ENCODE peak calls at places on chromosomes 1 and 21, in nine cellular contexts. S is GM12878, Z is Panc1, B is transverse colon, L is stomach, Y is suprapubic skin, Q is vagina, G is GM12891, N is sigmoid colon. A is an unnamed sample.

GRCh38 chr1:42891471-42891870 is 45.1 kb downstream of the ZNF691 start:
- DNase-seq in S (no peak), Z (no peak), B (no peak), L (no peak), Y (no peak), Q (no peak), G (no peak), N (no peak), A (no peak)

GRCh38 chr1:18640228-18641004 is 9.8 kb downstream of the PAX7 start:
- DNase-seq in S (no peak), Z (no peak), B (no peak), L (no peak), Y (no peak), Q (no peak), G (no peak), N (no peak), A (no peak)

GRCh38 chr21:44439211-44439600 is 16.1 kb upstream of the LRRC3 start:
- DNase-seq in S (no peak), Z (no peak), B (no peak), L (no peak), Y (no peak), Q (no peak), G (no peak), N (no peak), A (no peak)

GRCh38 chr1:84165566-84165965 is 21.5 kb downstream of the PRKACB start:
- DNase-seq in S (no peak), Z (no peak), B (no peak), L (no peak), Y (no peak), Q (no peak), G (no peak), N (no peak), A (no peak)

GRCh38 chr1:47996406-47997226 is 569 bp downstream of the TRABD2B start:
- DNase-seq in S (no peak), Z (no peak), B (no peak), L (no peak), Y (peak), Q (peak), G (no peak), N (no peak), A (no peak)

GRCh38 chr1:154557939-154558609 is 388 bp downstream of the UBE2Q1 start:
- DNase-seq in S (no peak), Z (no peak), B (peak), L (peak), Y (peak), Q (no peak), G (no peak), N (peak), A (peak)

GRCh38 chr1:27522860-27523665 is 33.1 kb upstream of the WASF2 start:
- DNase-seq in S (no peak), Z (no peak), B (no peak), L (no peak), Y (no peak), Q (no peak), G (no peak), N (no peak), A (peak)

GRCh38 chr1:184947497-184948256 is 26.6 kb downstream of the NIBAN1 start:
- DNase-seq in S (no peak), Z (no peak), B (no peak), L (no peak), Y (no peak), Q (no peak), G (no peak), N (no peak), A (no peak)

GRCh38 chr1:194331758-194332157 is 1145.3 kb upstream of the B3GALT2 start:
- DNase-seq in S (no peak), Z (no peak), B (no peak), L (no peak), Y (no peak), Q (no peak), G (no peak), N (no peak), A (no peak)

GRCh38 chr1:113442130-113442529 is 51.8 kb downstream of the MAGI3 start:
- DNase-seq in S (no peak), Z (no peak), B (no peak), L (no peak), Y (no peak), Q (no peak), G (no peak), N (no peak), A (no peak)

GRCh38 chr1:32962248-32962896 is 2.2 kb downstream of the RNF19B start:
- DNase-seq in S (peak), Z (no peak), B (no peak), L (no peak), Y (no peak), Q (no peak), G (no peak), N (no peak), A (no peak)

GRCh38 chr1:230201445-230201844 is 134.4 kb downstream of the GALNT2 start:
- DNase-seq in S (no peak), Z (no peak), B (no peak), L (no peak), Y (no peak), Q (no peak), G (no peak), N (no peak), A (no peak)

GRCh38 chr1:209569445-209570207 is 13.9 kb upstream of the CAMK1G start:
- DNase-seq in S (peak), Z (peak), B (peak), L (peak), Y (peak), Q (no peak), G (peak), N (peak), A (peak)

GRCh38 chr1:65147424-65148177 is 402 bp upstream of the AK4 start:
- DNase-seq in S (no peak), Z (no peak), B (peak), L (peak), Y (peak), Q (no peak), G (peak), N (peak), A (no peak)

GRCh38 chr1:44235794-44236193 is 22.5 kb downstream of the DMAP1 start:
- DNase-seq in S (no peak), Z (no peak), B (no peak), L (no peak), Y (no peak), Q (no peak), G (no peak), N (no peak), A (no peak)

GRCh38 chr1:246947255-246947654 is 15.5 kb upstream of the AHCTF1 start:
- DNase-seq in S (no peak), Z (no peak), B (peak), L (peak), Y (peak), Q (no peak), G (no peak), N (peak), A (no peak)
- TF ChIP-seq POLR2AphosphoS5 in S (no peak), Z (no peak), B (peak), L (peak), Y (no peak), Q (no peak), G (no peak), N (peak), A (no peak)

GRCh38 chr1:24294757-24295371 is 24.3 kb upstream of the GRHL3 start:
- DNase-seq in S (no peak), Z (no peak), B (peak), L (peak), Y (peak), Q (peak), G (no peak), N (peak), A (peak)
- TF ChIP-seq POLR2AphosphoS5 in S (no peak), Z (no peak), B (peak), L (peak), Y (peak), Q (peak), G (no peak), N (peak), A (no peak)

GRCh38 chr21:23858878-23859277 is 1748.4 kb downstream of the MRPL39 start:
- DNase-seq in S (no peak), Z (no peak), B (no peak), L (no peak), Y (no peak), Q (no peak), G (no peak), N (no peak), A (no peak)

DNA sequence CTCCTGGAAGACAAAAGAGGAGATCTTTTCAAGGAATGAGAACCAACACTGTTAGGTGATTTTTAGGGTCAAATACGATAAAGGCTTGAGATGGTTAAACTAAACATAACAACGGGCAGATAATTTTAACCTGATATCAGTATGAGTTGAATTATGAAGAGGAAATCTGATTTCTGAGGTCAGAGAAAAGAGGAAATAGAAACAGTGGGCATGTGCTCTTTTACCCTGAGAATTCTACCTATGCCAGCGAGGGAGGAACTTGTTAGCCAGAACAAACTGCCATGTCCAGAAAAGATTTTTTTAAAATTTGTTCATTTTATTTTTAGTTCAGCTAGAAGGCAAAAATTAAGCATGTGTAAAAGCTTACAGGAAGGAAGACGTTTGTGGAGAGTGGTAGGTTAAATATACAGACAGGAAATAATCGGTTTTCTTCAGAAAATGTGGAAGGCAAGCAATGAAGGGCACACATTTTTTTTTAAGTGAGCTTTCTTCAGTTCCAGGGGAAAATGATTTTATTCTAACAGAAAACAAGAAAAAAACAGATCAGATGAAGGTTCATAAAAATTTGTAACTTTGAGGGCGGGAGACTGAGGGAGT is 1745.3 kb downstream of the MRPL39 start:
- DNase-seq in S (no peak), Z (no peak), B (no peak), L (no peak), Y (no peak), Q (no peak), G (no peak), N (no peak), A (no peak)
- TF ChIP-seq POLR2AphosphoS5 in S (no peak), Z (no peak), B (no peak), L (no peak), Y (no peak), Q (no peak), G (no peak), N (no peak), A (no peak)

DNA sequence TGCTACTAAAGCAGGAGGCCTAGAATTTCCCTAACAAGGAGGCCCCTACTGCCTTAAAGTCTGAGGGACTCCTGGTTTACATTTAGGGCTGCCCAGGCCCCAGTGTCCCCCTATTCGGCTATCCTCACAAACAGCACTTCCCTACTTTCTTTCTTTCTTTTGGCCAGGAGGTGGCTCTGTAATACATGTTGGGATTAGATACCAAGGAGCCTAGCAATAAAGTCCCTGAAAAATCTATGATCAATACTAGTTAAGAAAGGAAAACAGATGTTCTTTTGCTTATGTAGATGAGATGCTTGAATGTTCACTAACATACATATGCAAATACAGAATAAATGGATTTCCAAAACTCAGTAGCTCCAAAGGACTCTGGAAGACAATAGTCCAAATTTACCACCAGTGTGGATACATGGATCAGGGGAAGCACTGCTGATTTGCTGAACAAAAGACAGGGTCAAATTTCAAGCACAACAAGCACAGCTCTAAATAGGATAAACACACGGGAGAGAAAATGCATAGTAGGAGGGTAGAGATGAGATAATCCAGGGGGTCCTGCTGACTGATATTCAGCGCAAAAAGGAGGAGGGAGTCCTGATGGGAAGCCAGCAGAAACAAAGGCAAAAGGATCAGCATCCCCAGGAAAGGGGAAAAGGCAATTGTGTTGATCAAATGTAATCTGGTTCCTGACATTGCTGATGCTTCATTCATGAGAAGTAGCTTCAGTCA is 240.0 kb downstream of the NUF2 start:
- DNase-seq in S (no peak), Z (no peak), B (no peak), L (no peak), Y (no peak), Q (no peak), G (no peak), N (no peak), A (no peak)
- TF ChIP-seq POLR2AphosphoS5 in S (no peak), Z (no peak), B (no peak), L (no peak), Y (no peak), Q (no peak), G (no peak), N (no peak), A (no peak)

A was measured in HL-60.